ENCODE peak calls at places on chromosomes 1 and 21, in five cellular contexts. One of them, this sample, is unnamed. For H3K4me1, the result is how much of the 10 kb centered on the place peaks cover.

GRCh38 chr21:45417256-45417950 is 12.4 kb downstream of the COL18A1 start:
- DNase-seq in heart left ventricle: no peak
- DNase-seq in A549: no peak
- DNase-seq in pancreas: no peak
- DNase-seq in psoas muscle: peak
- DNase-seq in this sample: no peak

GRCh38 chr1:59743324-59744108 is 71.2 kb upstream of the HOOK1 start:
- DNase-seq in heart left ventricle: peak
- DNase-seq in A549: no peak
- DNase-seq in pancreas: no peak
- DNase-seq in psoas muscle: no peak
- DNase-seq in this sample: no peak

GRCh38 chr1:209775634-209776033 is 8.7 kb downstream of the C1orf74 start:
- DNase-seq in heart left ventricle: no peak
- DNase-seq in A549: no peak
- DNase-seq in pancreas: no peak
- DNase-seq in psoas muscle: no peak
- DNase-seq in this sample: no peak

GRCh38 chr1:16013908-16014258 is 4.0 kb downstream of the HSPB7 start:
- DNase-seq in heart left ventricle: no peak
- DNase-seq in A549: no peak
- DNase-seq in pancreas: no peak
- DNase-seq in psoas muscle: no peak
- DNase-seq in this sample: no peak

GRCh38 chr1:176206006-176206960 is 803 bp downstream of the COP1 start:
- DNase-seq in heart left ventricle: no peak
- DNase-seq in A549: peak
- DNase-seq in pancreas: peak
- DNase-seq in psoas muscle: peak
- DNase-seq in this sample: peak

GRCh38 chr21:45447821-45448220 is 42.9 kb downstream of the COL18A1 start:
- DNase-seq in heart left ventricle: no peak
- DNase-seq in A549: no peak
- DNase-seq in pancreas: no peak
- DNase-seq in psoas muscle: no peak
- DNase-seq in this sample: no peak

GRCh38 chr1:206907304-206907991 is 10.2 kb downstream of the IL24 start:
- DNase-seq in heart left ventricle: no peak
- DNase-seq in A549: peak
- DNase-seq in pancreas: no peak
- DNase-seq in psoas muscle: peak
- DNase-seq in this sample: peak

GRCh38 chr1:41936107-41936506 is 17.4 kb upstream of the HIVEP3 start:
- DNase-seq in heart left ventricle: no peak
- DNase-seq in A549: no peak
- DNase-seq in pancreas: no peak
- DNase-seq in psoas muscle: no peak
- DNase-seq in this sample: no peak

GRCh38 chr1:235997916-235998315 is 67.0 kb downstream of the NID1 start:
- DNase-seq in heart left ventricle: no peak
- DNase-seq in A549: no peak
- DNase-seq in pancreas: no peak
- DNase-seq in psoas muscle: no peak
- DNase-seq in this sample: no peak

GRCh38 chr1:12249181-12249580 is 19.4 kb downstream of the VPS13D start:
- DNase-seq in heart left ventricle: no peak
- DNase-seq in A549: no peak
- DNase-seq in pancreas: no peak
- DNase-seq in psoas muscle: no peak
- DNase-seq in this sample: no peak

GRCh38 chr1:25906644-25907300 is 553 bp upstream of the STMN1 start:
- DNase-seq in heart left ventricle: no peak
- DNase-seq in A549: no peak
- DNase-seq in pancreas: no peak
- DNase-seq in psoas muscle: no peak
- DNase-seq in this sample: peak

GRCh38 chr1:65050735-65051134 is 84.4 kb upstream of the JAK1 start:
- DNase-seq in heart left ventricle: no peak
- DNase-seq in A549: no peak
- DNase-seq in pancreas: no peak
- DNase-seq in psoas muscle: no peak
- DNase-seq in this sample: no peak

GRCh38 chr1:234000557-234001081 is 96.1 kb downstream of the SLC35F3 start:
- DNase-seq in heart left ventricle: no peak
- DNase-seq in A549: no peak
- DNase-seq in pancreas: no peak
- DNase-seq in psoas muscle: no peak
- DNase-seq in this sample: no peak

GRCh38 chr1:85121744-85122143 is 73.4 kb upstream of the MCOLN3 start:
- DNase-seq in heart left ventricle: no peak
- DNase-seq in A549: no peak
- DNase-seq in pancreas: no peak
- DNase-seq in psoas muscle: no peak
- DNase-seq in this sample: no peak

GRCh38 chr21:45405819-45406762 is 1.1 kb downstream of the COL18A1 start:
- DNase-seq in heart left ventricle: no peak
- DNase-seq in A549: no peak
- DNase-seq in pancreas: no peak
- DNase-seq in psoas muscle: peak
- DNase-seq in this sample: no peak

GRCh38 chr1:213570487-213570886 is 417.3 kb upstream of the PROX1 start:
- DNase-seq in heart left ventricle: no peak
- DNase-seq in A549: no peak
- DNase-seq in pancreas: no peak
- DNase-seq in psoas muscle: no peak
- DNase-seq in this sample: no peak

GRCh38 chr1:201422436-201423030 is 1.0 kb upstream of the TNNI1 start:
- DNase-seq in heart left ventricle: no peak
- DNase-seq in A549: no peak
- DNase-seq in pancreas: no peak
- DNase-seq in psoas muscle: no peak
- DNase-seq in this sample: peak

GRCh38 chr1:39841429-39841828 is 41.9 kb downstream of the TRIT1 start:
- DNase-seq in heart left ventricle: no peak
- DNase-seq in A549: no peak
- DNase-seq in pancreas: no peak
- DNase-seq in psoas muscle: no peak
- DNase-seq in this sample: no peak
- H3K4me3 ChIP-seq in heart left ventricle: no peak
- H3K4me3 ChIP-seq in A549: no peak
- H3K4me3 ChIP-seq in pancreas: no peak
- H3K4me3 ChIP-seq in psoas muscle: no peak
- H3K4me3 ChIP-seq in this sample: no peak

GRCh38 chr1:32122141-32122540 is 14.3 kb downstream of the KPNA6 start:
- DNase-seq in heart left ventricle: no peak
- DNase-seq in A549: no peak
- DNase-seq in pancreas: no peak
- DNase-seq in psoas muscle: no peak
- DNase-seq in this sample: no peak

GRCh38 chr1:32127780-32128179 is 19.9 kb downstream of the KPNA6 start:
- DNase-seq in heart left ventricle: no peak
- DNase-seq in A549: no peak
- DNase-seq in pancreas: no peak
- DNase-seq in psoas muscle: no peak
- DNase-seq in this sample: no peak

GRCh38 chr1:32126770-32127169 is 18.9 kb downstream of the KPNA6 start:
- DNase-seq in heart left ventricle: no peak
- DNase-seq in A549: no peak
- DNase-seq in pancreas: no peak
- DNase-seq in psoas muscle: no peak
- DNase-seq in this sample: no peak

GRCh38 chr1:32128479-32128878 is 20.6 kb downstream of the KPNA6 start:
- DNase-seq in heart left ventricle: no peak
- DNase-seq in A549: no peak
- DNase-seq in pancreas: no peak
- DNase-seq in psoas muscle: no peak
- DNase-seq in this sample: no peak

GRCh38 chr1:32125313-32125712 is 17.5 kb downstream of the KPNA6 start:
- DNase-seq in heart left ventricle: no peak
- DNase-seq in A549: no peak
- DNase-seq in pancreas: no peak
- DNase-seq in psoas muscle: no peak
- DNase-seq in this sample: peak
- H3K4me1 ChIP-seq in heart left ventricle: half or more
- H3K4me1 ChIP-seq in A549: under half
- H3K4me1 ChIP-seq in pancreas: under half
- H3K4me1 ChIP-seq in psoas muscle: under half
- H3K4me1 ChIP-seq in this sample: under half

GRCh38 chr1:247216246-247216645 is 39.6 kb upstream of the VN1R5 start:
- DNase-seq in heart left ventricle: no peak
- DNase-seq in A549: no peak
- DNase-seq in pancreas: no peak
- DNase-seq in psoas muscle: no peak
- DNase-seq in this sample: no peak
- H3K4me3 ChIP-seq in heart left ventricle: no peak
- H3K4me3 ChIP-seq in A549: no peak
- H3K4me3 ChIP-seq in pancreas: no peak
- H3K4me3 ChIP-seq in psoas muscle: no peak
- H3K4me3 ChIP-seq in this sample: no peak

DNA sequence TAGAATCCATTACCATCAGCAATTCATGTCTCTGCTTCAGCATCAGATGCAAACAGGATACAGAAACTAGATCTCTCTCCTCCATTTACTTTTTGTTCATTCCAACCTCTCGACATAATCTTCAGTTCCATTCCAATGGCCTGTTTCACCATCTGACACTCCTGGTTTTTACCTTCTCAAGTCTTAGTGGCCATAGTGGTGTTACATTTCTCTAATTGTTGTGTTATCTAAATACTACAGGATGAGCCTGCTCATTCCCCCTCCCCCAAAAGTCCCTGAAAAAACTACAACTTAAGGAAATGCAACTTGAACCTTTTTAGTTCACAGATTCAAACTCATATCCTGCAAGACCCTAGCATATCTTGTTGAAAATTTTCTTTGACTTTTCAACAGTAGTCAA is 4.0 kb downstream of the NRIP1 start:
- DNase-seq in heart left ventricle: no peak
- DNase-seq in A549: no peak
- DNase-seq in pancreas: no peak
- DNase-seq in psoas muscle: no peak
- DNase-seq in this sample: no peak
- H3K4me1 ChIP-seq in heart left ventricle: half or more
- H3K4me1 ChIP-seq in A549: under half
- H3K4me1 ChIP-seq in pancreas: half or more
- H3K4me1 ChIP-seq in psoas muscle: half or more
- H3K4me1 ChIP-seq in this sample: under half

DNA sequence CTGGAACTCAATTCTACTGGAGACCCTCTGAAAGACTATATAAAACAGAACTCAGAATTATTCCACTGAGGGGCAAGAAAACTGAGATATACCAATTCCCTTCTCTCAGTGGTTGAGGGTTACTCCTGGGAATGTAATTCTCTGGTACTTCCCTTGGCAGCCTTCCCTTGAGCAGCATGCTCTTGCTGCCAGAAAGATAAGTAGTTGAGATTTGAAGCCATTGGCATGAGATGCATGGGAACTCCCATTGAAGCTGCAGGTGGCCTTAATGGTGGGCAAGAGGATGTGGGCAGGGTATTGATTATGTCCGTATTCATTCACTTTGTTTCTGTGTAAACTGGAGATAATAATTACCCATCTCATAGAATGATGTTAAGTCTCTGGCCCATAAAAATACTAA is 28.6 kb upstream of the C1orf185 start:
- DNase-seq in heart left ventricle: no peak
- DNase-seq in A549: no peak
- DNase-seq in pancreas: peak
- DNase-seq in psoas muscle: no peak
- DNase-seq in this sample: no peak
- H3K4me3 ChIP-seq in heart left ventricle: no peak
- H3K4me3 ChIP-seq in A549: no peak
- H3K4me3 ChIP-seq in pancreas: no peak
- H3K4me3 ChIP-seq in psoas muscle: no peak
- H3K4me3 ChIP-seq in this sample: no peak

GRCh38 chr1:203395746-203396145 is 44.8 kb upstream of the FMOD start:
- DNase-seq in heart left ventricle: no peak
- DNase-seq in A549: no peak
- DNase-seq in pancreas: no peak
- DNase-seq in psoas muscle: no peak
- DNase-seq in this sample: no peak
- H3K4me1 ChIP-seq in heart left ventricle: under half
- H3K4me1 ChIP-seq in A549: under half
- H3K4me1 ChIP-seq in pancreas: under half
- H3K4me1 ChIP-seq in psoas muscle: under half
- H3K4me1 ChIP-seq in this sample: under half